ENCODE peak calls at places on chromosomes 13 and 19, in four cellular contexts. A is vagina, R is H9, Y is neural crest cell. Z is an unnamed sample.
A peak's percentile ranks its signal among the peaks of the same experiment; 100 is the strongest.

GRCh38 chr13:91661692-91662490 is 263.5 kb downstream of the GPC5 start:
- DNase-seq in Y (no peak), A (no peak), R (no peak), Z (no peak)

GRCh38 chr13:23987331-23987730 is 90.0 kb upstream of the C1QTNF9B start:
- DNase-seq in A (no peak), R (no peak), Y (no peak), Z (no peak)

GRCh38 chr13:72565893-72566292 is 161.5 kb downstream of the MZT1 start:
- DNase-seq in R (no peak), A (no peak), Y (no peak), Z (peak; percentile 5)

GRCh38 chr13:70183041-70183440 is 74.8 kb upstream of the KLHL1 start:
- DNase-seq in A (no peak), R (no peak), Y (no peak), Z (no peak)

GRCh38 chr13:110592670-110593069 is 22.7 kb upstream of the NAXD start:
- DNase-seq in Y (no peak), A (no peak), R (no peak), Z (no peak)

GRCh38 chr19:40191836-40192646 is 815 bp downstream of the MAP3K10 start:
- DNase-seq in R (peak; percentile 77), A (no peak), Y (peak; percentile 37), Z (peak; percentile 74)

GRCh38 chr13:37046062-37046461 is 13.4 kb downstream of the SUPT20H start:
- DNase-seq in Y (no peak), A (no peak), R (no peak), Z (no peak)

GRCh38 chr19:39171479-39172465 is 25.0 kb upstream of the NCCRP1 start:
- DNase-seq in R (no peak), Y (no peak), A (no peak), Z (no peak)

GRCh38 chr19:16153582-16154336 is 10.3 kb downstream of the HSH2D start:
- DNase-seq in R (no peak), Y (no peak), A (no peak), Z (peak; percentile 20)

GRCh38 chr13:26473571-26474230 is 83.8 kb upstream of the WASF3 start:
- DNase-seq in R (no peak), A (peak; percentile 25), Y (no peak), Z (no peak)

GRCh38 chr19:15457701-15458484 is 6.5 kb downstream of the RASAL3 start:
- DNase-seq in R (no peak), A (no peak), Y (no peak), Z (no peak)

GRCh38 chr19:17026041-17026658 is 460 bp downstream of the CPAMD8 start:
- DNase-seq in Y (no peak), R (no peak), A (no peak), Z (peak; percentile 52)

GRCh38 chr19:39448271-39448670 is 2.9 kb downstream of the SUPT5H start:
- DNase-seq in A (no peak), Y (no peak), R (no peak), Z (no peak)

GRCh38 chr19:42561512-42561911 is 33.2 kb downstream of the CEACAM8 start:
- DNase-seq in R (no peak), Y (no peak), A (no peak), Z (no peak)

GRCh38 chr19:31470229-31470939 is 121.1 kb upstream of the TSHZ3 start:
- DNase-seq in R (no peak), A (no peak), Y (no peak), Z (no peak)

GRCh38 chr19:6697291-6697690 is 23.2 kb downstream of the C3 start:
- DNase-seq in Y (no peak), A (no peak), R (no peak), Z (no peak)

GRCh38 chr19:40512473-40513344 is 45.9 kb downstream of the SPTBN4 start:
- DNase-seq in R (peak; percentile 67), Y (peak; percentile 23), A (no peak), Z (peak; percentile 76)

GRCh38 chr19:40605201-40605971 is 4.2 kb downstream of the LTBP4 start:
- DNase-seq in Y (no peak), R (peak; percentile 76), A (no peak), Z (peak; percentile 71)

GRCh38 chr19:2249880-2250764 is 999 bp downstream of the AMH start:
- DNase-seq in Y (no peak), A (no peak), R (no peak), Z (no peak)

GRCh38 chr19:46376241-46377153 is 29.6 kb downstream of the PPP5C start:
- DNase-seq in Y (no peak), A (peak; percentile 91), R (peak; percentile 14), Z (no peak)

GRCh38 chr13:91797567-91797966 is 399.1 kb downstream of the GPC5 start:
- DNase-seq in A (no peak), Y (no peak), R (no peak), Z (no peak)

GRCh38 chr19:18785179-18786124 is 5.7 kb downstream of the COMP start:
- DNase-seq in Y (peak; percentile 80), R (peak; percentile 89), A (no peak), Z (peak; percentile 97)

GRCh38 chr13:42574011-42574410 is at the start of gene TNFSF11:
- DNase-seq in Y (no peak), R (peak; percentile 73), A (no peak), Z (peak; percentile 25)

GRCh38 chr13:34039678-34040077 is 221.7 kb downstream of the RFC3 start:
- DNase-seq in R (no peak), A (no peak), Y (no peak), Z (no peak)

GRCh38 chr13:30895773-30896172 is 10.3 kb upstream of the MEDAG start:
- DNase-seq in Y (no peak), R (no peak), A (no peak), Z (no peak)

GRCh38 chr19:17333611-17334413 is 843 bp downstream of the ANO8 start:
- DNase-seq in R (peak; percentile 68), A (no peak), Y (no peak), Z (no peak)

GRCh38 chr19:38514812-38515633 is 81.5 kb downstream of the RYR1 start:
- DNase-seq in A (no peak), Y (peak; percentile 80), R (peak; percentile 86), Z (peak; percentile 83)

GRCh38 chr19:34172661-34173144 is 399 bp downstream of the LSM14A start:
- DNase-seq in A (no peak), Y (peak; percentile 16), R (no peak), Z (peak; percentile 42)

GRCh38 chr13:43227721-43228120 is 204.3 kb downstream of the DNAJC15 start:
- DNase-seq in Y (no peak), R (no peak), A (no peak), Z (no peak)

GRCh38 chr19:41431426-41432386 is 4.5 kb upstream of the B3GNT8 start:
- DNase-seq in A (no peak), R (no peak), Y (no peak), Z (no peak)

DNA sequence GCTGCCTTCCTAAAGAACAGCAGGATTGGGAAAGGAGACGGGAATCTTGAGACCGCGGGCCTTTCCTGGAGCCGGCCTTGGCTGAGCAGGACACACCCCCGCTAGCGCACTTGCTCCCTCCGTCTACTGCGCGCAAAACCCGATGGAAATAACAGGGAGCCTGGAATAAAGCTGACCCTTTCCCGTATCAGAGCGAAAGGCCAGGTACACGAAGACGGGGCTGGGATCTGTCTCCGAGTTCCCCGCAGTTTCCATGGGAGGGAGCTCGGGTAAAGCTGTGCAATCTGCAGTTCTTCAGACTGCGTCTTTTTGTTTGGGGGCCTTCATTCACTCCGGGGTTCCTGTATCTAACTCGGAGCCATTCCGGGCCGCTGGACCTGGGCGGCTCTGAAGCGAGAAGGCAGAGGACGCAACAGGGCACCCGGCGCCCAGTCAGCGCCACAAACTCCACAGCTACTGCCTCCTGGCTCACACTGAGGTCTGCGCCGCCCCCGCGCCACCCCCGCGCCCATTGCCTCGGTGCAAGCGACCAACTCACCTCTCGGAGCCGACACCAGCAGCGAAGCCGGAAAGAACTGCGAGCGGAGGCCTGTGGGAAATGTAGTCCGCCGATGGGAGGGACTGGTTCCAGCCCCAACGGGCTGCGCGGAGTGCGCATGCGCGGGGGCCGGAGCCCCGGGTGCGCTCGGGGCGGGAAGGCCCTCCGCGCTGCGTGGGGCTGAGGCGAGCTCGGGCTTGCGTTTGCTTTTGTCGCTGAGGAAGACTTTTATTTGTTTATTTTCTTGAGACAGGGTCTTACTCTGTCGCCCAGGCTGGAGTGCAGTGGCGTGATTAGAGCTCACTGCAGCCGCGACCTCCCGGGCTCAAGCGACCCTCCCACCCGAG is at the start of gene ZFP14:
- DNase-seq in Y (peak; percentile 80), A (peak; percentile 96), R (peak; percentile 95), Z (peak; percentile 89)
- TF ChIP-seq CTCF in Y (no peak), A (no peak), R (peak; percentile 38), Z (no peak)

GRCh38 chr13:47678201-47678963 is 322.7 kb downstream of the SUCLA2 start:
- DNase-seq in A (no peak), R (no peak), Y (no peak), Z (no peak)

GRCh38 chr13:47672982-47673670 is 327.9 kb downstream of the SUCLA2 start:
- DNase-seq in Y (no peak), A (no peak), R (no peak), Z (no peak)

GRCh38 chr13:47675871-47676270 is 325.2 kb downstream of the SUCLA2 start:
- DNase-seq in A (no peak), Y (no peak), R (no peak), Z (no peak)

GRCh38 chr13:47671762-47672161 is 329.3 kb downstream of the SUCLA2 start:
- DNase-seq in R (no peak), Y (no peak), A (no peak), Z (no peak)

DNA sequence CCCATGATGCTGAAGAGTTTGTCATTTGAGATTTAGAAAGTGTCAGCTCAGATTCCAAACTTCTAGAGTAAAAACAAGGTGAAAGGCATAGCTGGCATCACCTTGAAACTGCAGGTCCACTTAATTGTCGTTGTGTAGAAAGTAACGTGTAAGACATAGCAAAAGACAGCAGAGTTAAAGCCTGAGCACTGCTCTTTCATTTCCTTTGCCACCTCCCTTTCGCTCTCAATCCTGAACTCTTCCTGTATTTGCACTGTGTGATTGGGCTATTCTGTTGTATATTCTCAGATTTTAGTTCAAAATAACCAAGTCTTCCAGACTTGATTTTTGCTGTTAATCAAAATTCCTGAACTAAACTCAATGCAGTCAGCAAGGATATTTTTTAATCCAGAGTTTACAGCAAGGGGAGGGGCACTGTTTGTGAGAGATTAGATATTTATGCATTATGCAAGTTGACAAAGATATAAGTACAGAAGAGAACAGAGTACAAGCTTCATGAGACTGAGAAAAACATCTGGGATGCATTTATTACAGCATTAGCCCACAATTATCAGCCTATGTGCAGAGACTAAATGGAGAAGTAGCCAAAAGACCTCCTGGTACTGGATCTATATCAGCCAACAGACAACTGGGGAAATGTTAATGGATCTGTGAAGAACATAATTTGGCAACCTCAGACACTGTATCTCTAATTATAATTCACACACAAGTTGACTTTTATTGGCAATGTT is 328.7 kb downstream of the SUCLA2 start:
- DNase-seq in A (no peak), R (no peak), Y (no peak), Z (no peak)
- TF ChIP-seq CTCF in A (no peak), R (no peak), Y (no peak), Z (no peak)

GRCh38 chr19:14023404-14024235 is 4.3 kb upstream of the RLN3 start:
- DNase-seq in R (peak; percentile 85), A (no peak), Y (peak; percentile 59), Z (peak; percentile 58)
- TF ChIP-seq CTCF in R (peak; percentile 74), A (no peak), Y (peak; percentile 63), Z (peak; percentile 55)

GRCh38 chr19:50607874-50608785 is 31.6 kb downstream of the SYT3 start:
- DNase-seq in A (no peak), R (peak; percentile 100), Y (peak; percentile 97), Z (peak; percentile 95)
- TF ChIP-seq CTCF in A (no peak), R (peak; percentile 93), Y (peak; percentile 80), Z (peak; percentile 77)